ENCODE peak calls at places on chromosomes 2 and 18, in six cellular contexts. X is A549, P is sigmoid colon, Y is uterus, E is SJSA1, A is PC-9. Q is an unnamed sample.
A peak's percentile ranks its signal among the peaks of the same experiment; 100 is the strongest.

GRCh38 chr2:197208029-197208428 is 102.6 kb downstream of the ANKRD44 start:
- DNase-seq in E (no peak), A (no peak), X (no peak), Y (no peak), P (no peak), Q (no peak)

GRCh38 chr2:196239622-196240587 is 68.5 kb upstream of the STK17B start:
- DNase-seq in Y (peak; percentile 42), X (no peak), E (peak; percentile 66), P (peak; percentile 73), A (peak; percentile 37), Q (no peak)

GRCh38 chr18:61995547-61996062 is 102.8 kb upstream of the RNF152 start:
- DNase-seq in X (no peak), A (no peak), Y (no peak), E (no peak), P (no peak), Q (no peak)

GRCh38 chr2:30332791-30333453 is 101.6 kb downstream of the LBH start:
- DNase-seq in P (no peak), A (no peak), E (no peak), Y (no peak), X (no peak), Q (no peak)

GRCh38 chr2:190637331-190637734 is 11.6 kb upstream of the NAB1 start:
- DNase-seq in X (peak; percentile 49), Y (no peak), P (no peak), E (no peak), A (no peak), Q (peak; percentile 72)

GRCh38 chr18:57220485-57220884 is 73.6 kb downstream of the BOD1L2 start:
- DNase-seq in X (no peak), E (no peak), Y (no peak), P (no peak), A (no peak), Q (no peak)

GRCh38 chr2:99504844-99505584 is 15.2 kb upstream of the REV1 start:
- DNase-seq in P (no peak), Y (no peak), X (no peak), A (no peak), E (no peak), Q (no peak)

GRCh38 chr2:39875182-39875913 is 96.3 kb upstream of the THUMPD2 start:
- DNase-seq in Y (peak; percentile 49), X (peak; percentile 86), A (peak; percentile 15), P (peak; percentile 79), E (no peak), Q (no peak)

GRCh38 chr18:48050176-48050575 is 119.7 kb upstream of the SMAD2 start:
- DNase-seq in Y (no peak), A (peak; percentile 68), X (no peak), E (no peak), P (no peak), Q (no peak)

GRCh38 chr2:23859234-23859633 is 67.7 kb downstream of the ATAD2B start:
- DNase-seq in A (no peak), Y (no peak), E (no peak), P (no peak), X (no peak), Q (no peak)
- H3K27ac ChIP-seq in A (no peak overlapping the region), Y (no peak overlapping the region), E (no peak overlapping the region), P (no peak overlapping the region), X (no peak overlapping the region), Q (no peak overlapping the region)

DNA sequence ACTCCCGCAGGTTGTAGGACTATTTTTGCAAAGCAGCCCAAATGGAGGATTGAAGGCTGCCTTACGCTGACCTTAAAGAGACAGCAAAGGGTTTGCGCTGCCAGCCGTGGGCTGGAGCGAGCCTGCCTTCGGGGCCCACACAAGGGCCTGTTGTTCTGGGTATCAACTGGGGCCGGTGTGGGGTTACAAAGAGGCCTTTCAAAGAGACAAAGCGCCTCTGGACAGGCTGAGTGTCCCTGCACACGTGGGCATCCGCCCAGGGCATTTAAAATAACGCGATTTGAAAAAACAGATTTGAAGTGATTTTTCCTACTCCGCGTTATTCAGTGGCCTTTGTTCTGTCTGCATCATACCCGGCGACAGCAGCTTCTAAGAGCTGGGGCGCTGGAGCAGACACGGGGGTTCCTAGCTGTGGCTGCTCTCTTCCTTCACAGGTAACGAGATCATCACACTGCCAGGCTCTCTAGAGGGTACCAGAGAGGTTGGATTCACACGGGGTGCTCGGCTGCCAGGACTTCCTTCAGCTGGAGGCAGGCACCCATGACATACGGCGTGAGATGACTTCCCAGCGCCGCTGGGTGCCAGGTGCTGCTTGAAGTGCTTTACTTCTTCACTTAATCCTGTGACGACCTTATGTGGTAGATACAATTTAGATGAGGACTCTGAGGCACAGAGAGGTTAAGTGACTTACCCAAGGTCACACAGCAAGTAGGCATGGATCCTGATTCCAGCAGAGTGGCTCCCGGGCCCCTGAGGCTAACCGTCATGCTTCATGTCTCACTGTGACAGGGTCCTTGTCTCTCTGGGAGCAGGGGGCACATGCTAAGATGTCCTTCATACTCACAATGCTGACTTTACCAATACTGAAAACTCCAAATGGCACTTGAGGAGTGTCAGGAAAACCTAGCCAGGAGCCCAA is 32.3 kb downstream of the MAL start:
- DNase-seq in Y (no peak), P (peak; percentile 75), X (no peak), E (peak; percentile 28), A (no peak), Q (no peak)
- H3K27ac ChIP-seq in Y (no peak overlapping the region), P (peak overlapping the region; percentile 56), X (no peak overlapping the region), E (no peak overlapping the region), A (peak overlapping the region; percentile 92), Q (no peak overlapping the region)

GRCh38 chr2:35929551-35929950 is 426.0 kb upstream of the CRIM1 start:
- DNase-seq in A (no peak), P (no peak), Y (no peak), X (no peak), E (no peak), Q (no peak)
- H3K27ac ChIP-seq in A (no peak overlapping the region), P (no peak overlapping the region), Y (no peak overlapping the region), X (no peak overlapping the region), E (no peak overlapping the region), Q (no peak overlapping the region)

GRCh38 chr18:31577195-31577594 is 14.5 kb upstream of the TTR start:
- DNase-seq in X (no peak), A (no peak), E (no peak), Y (no peak), P (no peak), Q (no peak)
- H3K27ac ChIP-seq in X (no peak overlapping the region), A (no peak overlapping the region), E (no peak overlapping the region), Y (no peak overlapping the region), P (no peak overlapping the region), Q (no peak overlapping the region)

GRCh38 chr2:72235497-72236413 is 88.1 kb upstream of the CYP26B1 start:
- DNase-seq in Y (no peak), P (no peak), A (no peak), X (no peak), E (no peak), Q (no peak)
- H3K27ac ChIP-seq in Y (no peak overlapping the region), P (no peak overlapping the region), A (peak overlapping the region; percentile 60), X (peak overlapping the region; percentile 73), E (no peak overlapping the region), Q (no peak overlapping the region)

GRCh38 chr2:130819226-130819914 is 17.3 kb upstream of the ARHGEF4 start:
- DNase-seq in Y (no peak), E (peak; percentile 38), A (no peak), X (no peak), P (peak; percentile 49), Q (no peak)
- H3K27ac ChIP-seq in Y (no peak overlapping the region), E (no peak overlapping the region), A (no peak overlapping the region), X (no peak overlapping the region), P (peak overlapping the region; percentile 75), Q (no peak overlapping the region)

DNA sequence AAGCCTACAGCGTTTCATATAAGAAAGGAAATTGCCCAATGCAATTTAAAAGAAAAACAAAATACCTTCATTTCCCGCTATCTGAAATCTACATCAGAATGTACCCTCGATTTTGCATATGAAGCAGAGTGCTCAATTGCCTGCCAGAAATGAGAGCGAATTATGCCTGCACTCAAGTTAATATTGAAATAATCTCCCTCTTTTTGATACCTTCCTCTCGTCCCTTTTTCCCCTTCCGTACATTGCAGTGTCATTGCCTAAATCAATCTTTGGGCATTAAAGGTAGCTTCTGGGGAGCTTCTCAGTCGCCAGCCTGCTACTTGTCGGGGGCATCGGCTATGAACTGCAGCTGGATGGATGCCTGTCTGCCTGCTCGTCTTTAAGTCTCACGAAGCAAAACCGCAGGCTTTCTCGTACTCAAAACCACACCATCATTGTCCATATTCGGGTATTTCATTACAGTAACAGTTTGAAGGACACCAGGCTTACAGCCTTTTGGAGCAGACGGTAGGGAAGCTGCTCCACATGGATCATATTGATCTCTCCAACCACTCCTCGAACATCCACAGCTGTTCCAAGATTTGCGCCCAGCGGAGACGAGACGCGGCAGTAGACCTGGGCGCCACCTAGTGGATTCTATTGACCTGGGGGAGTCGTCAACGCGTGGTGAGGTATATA is 64.0 kb upstream of the HNRNPA3 start:
- DNase-seq in X (peak; percentile 75), E (peak; percentile 78), A (peak; percentile 86), P (peak; percentile 84), Y (peak; percentile 83), Q (peak; percentile 89)
- H3K27ac ChIP-seq in X (no peak overlapping the region), E (no peak overlapping the region), A (no peak overlapping the region), P (no peak overlapping the region), Y (peak overlapping the region; percentile 65), Q (no peak overlapping the region)

GRCh38 chr2:58954880-58955385 is 713.8 kb upstream of the FANCL start:
- DNase-seq in E (no peak), Y (no peak), P (no peak), A (no peak), X (no peak), Q (no peak)

DNA sequence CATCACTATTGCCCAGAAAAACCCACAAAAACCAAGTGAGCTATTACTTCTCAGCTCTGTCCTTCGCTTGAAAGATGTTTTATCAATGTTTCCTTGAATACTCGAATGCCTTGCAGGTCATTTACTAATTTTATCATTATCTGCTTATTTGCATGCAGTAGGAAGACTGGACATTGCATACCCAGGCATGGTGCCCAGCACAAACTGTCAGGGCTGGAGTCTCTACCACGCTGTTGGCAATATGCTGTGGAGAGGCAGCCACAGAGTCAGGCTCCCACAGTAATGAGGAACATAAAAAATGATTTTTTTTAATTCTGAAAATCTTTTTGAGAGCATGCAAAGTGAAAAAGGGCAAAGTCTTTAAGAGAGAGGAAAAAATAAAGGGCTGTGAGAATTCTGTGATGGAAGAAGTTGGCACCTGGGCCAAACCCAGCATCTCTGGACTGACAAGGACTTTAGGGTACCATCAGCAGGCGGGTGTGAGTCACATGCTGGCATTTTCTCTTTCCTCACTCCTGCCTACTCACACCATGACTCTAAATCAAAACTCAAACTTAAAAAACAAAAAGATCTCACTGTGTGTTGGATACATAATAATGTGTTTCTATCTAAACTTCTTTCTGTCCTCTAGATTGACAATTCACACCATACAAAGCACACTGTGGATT is 709.8 kb upstream of the FANCL start:
- DNase-seq in Y (no peak), X (no peak), P (no peak), E (no peak), A (no peak), Q (no peak)
- H3K27ac ChIP-seq in Y (no peak overlapping the region), X (no peak overlapping the region), P (no peak overlapping the region), E (no peak overlapping the region), A (no peak overlapping the region), Q (no peak overlapping the region)

GRCh38 chr2:65299246-65299645 is 71.6 kb downstream of the ACTR2 start:
- DNase-seq in E (peak; percentile 92), Y (no peak), P (no peak), A (no peak), X (no peak), Q (no peak)
- H3K27ac ChIP-seq in E (peak overlapping the region; percentile 67), Y (peak overlapping the region; percentile 64), P (peak overlapping the region; percentile 68), A (no peak overlapping the region), X (peak overlapping the region; percentile 82), Q (no peak overlapping the region)

Q was measured in cardiac muscle cell.